ENCODE peak calls at places on chromosomes 13 and 19, in six cellular contexts. S is IMR-90, O is mesendoderm, Z is neuronal stem cell, X is H1, K is trophoblast cell. U is an unnamed sample.

GRCh38 chr13:25153736-25154135 is 18.4 kb downstream of the AMER2 start:
- DNase-seq in O (no peak), Z (no peak), S (no peak), K (no peak), X (no peak), U (no peak)

GRCh38 chr13:44298314-44298713 is 75.3 kb upstream of the SERP2 start:
- DNase-seq in X (no peak), O (no peak), Z (no peak), S (peak; percentile 35), K (peak; percentile 59), U (no peak)

GRCh38 chr19:45568732-45569131 is 15.9 kb downstream of the OPA3 start:
- DNase-seq in X (no peak), K (no peak), Z (no peak), S (peak; percentile 67), O (no peak), U (peak; percentile 61)

GRCh38 chr13:80359459-80360297 is 18.8 kb upstream of the SPRY2 start:
- DNase-seq in O (peak; percentile 96), Z (peak; percentile 95), S (no peak), X (peak; percentile 78), K (no peak), U (peak; percentile 48)

GRCh38 chr19:45215391-45216191 is 29.6 kb downstream of the EXOC3L2 start:
- DNase-seq in S (no peak), Z (no peak), X (no peak), K (no peak), O (peak; percentile 62), U (no peak)

GRCh38 chr13:67557118-67557517 is 327.0 kb upstream of the PCDH9 start:
- DNase-seq in X (no peak), K (no peak), Z (no peak), O (no peak), S (no peak), U (no peak)

GRCh38 chr19:45670670-45671453 is 2.8 kb downstream of the GIPR start:
- DNase-seq in O (peak; percentile 95), S (peak; percentile 72), K (peak; percentile 90), X (peak; percentile 93), Z (peak; percentile 76), U (peak; percentile 88)

GRCh38 chr19:45528744-45529453 is 21.6 kb downstream of the VASP start:
- DNase-seq in S (no peak), X (peak; percentile 87), O (peak; percentile 95), K (peak; percentile 71), Z (no peak), U (no peak)

GRCh38 chr19:41699968-41700323 is 8.5 kb upstream of the CEACAM5 start:
- DNase-seq in S (no peak), Z (no peak), X (no peak), K (no peak), O (no peak), U (no peak)

GRCh38 chr19:21680679-21681078 is 86.7 kb downstream of the ZNF100 start:
- DNase-seq in K (no peak), X (no peak), Z (no peak), S (no peak), O (no peak), U (no peak)

GRCh38 chr19:44212865-44213346 is 574 bp downstream of the ZNF227 start:
- DNase-seq in K (peak; percentile 10), S (peak; percentile 55), Z (no peak), O (peak; percentile 47), X (no peak), U (peak; percentile 65)

GRCh38 chr19:47848871-47849473 is 10.1 kb upstream of the TPRX2 start:
- DNase-seq in X (peak; percentile 62), O (peak; percentile 90), Z (peak; percentile 80), K (peak; percentile 22), S (no peak), U (peak; percentile 22)

GRCh38 chr19:35408284-35409171 is 37.7 kb downstream of the GPR42 start:
- DNase-seq in S (no peak), X (no peak), O (no peak), Z (no peak), K (no peak), U (no peak)

GRCh38 chr19:798415-799075 is 1.3 kb downstream of the PTBP1 start:
- DNase-seq in X (no peak), Z (no peak), K (peak; percentile 28), O (no peak), S (no peak), U (no peak)

GRCh38 chr13:28347456-28348371 is 147.2 kb downstream of the FLT1 start:
- DNase-seq in K (no peak), Z (no peak), X (no peak), S (no peak), O (peak; percentile 69), U (no peak)

GRCh38 chr19:2702170-2703076 is at the start of gene GNG7:
- DNase-seq in X (no peak), O (peak; percentile 93), K (peak; percentile 72), S (peak; percentile 61), Z (peak; percentile 92), U (peak; percentile 78)

GRCh38 chr13:42654212-42654611 is 80.3 kb downstream of the TNFSF11 start:
- DNase-seq in Z (no peak), X (no peak), K (no peak), O (no peak), S (no peak), U (no peak)

GRCh38 chr13:76745246-76746200 is 140.7 kb downstream of the KCTD12 start:
- DNase-seq in X (no peak), O (no peak), Z (no peak), S (no peak), K (peak; percentile 4), U (peak; percentile 18)

GRCh38 chr13:114334305-114335053 is 20.2 kb downstream of the CHAMP1 start:
- DNase-seq in Z (no peak), X (no peak), O (no peak), S (no peak), K (no peak), U (no peak)

GRCh38 chr13:29577135-29578051 is 18.1 kb downstream of the SLC7A1 start:
- DNase-seq in K (no peak), X (no peak), O (no peak), Z (no peak), S (peak; percentile 38), U (no peak)

GRCh38 chr19:4639531-4640246 is 373 bp downstream of the TNFAIP8L1 start:
- DNase-seq in X (no peak), S (no peak), O (no peak), K (peak; percentile 23), Z (no peak), U (no peak)

GRCh38 chr13:111908391-111908790 is 158.6 kb upstream of the SOX1 start:
- DNase-seq in S (no peak), O (no peak), K (no peak), Z (no peak), X (no peak), U (no peak)

GRCh38 chr19:39970424-39970673 is 616 bp upstream of the PSMC4 start:
- DNase-seq in Z (no peak), X (no peak), K (no peak), S (no peak), O (no peak), U (no peak)

GRCh38 chr19:39971380-39971841 is 446 bp downstream of the PSMC4 start:
- DNase-seq in S (no peak), X (no peak), Z (no peak), O (peak; percentile 14), K (peak; percentile 14), U (peak; percentile 14)

GRCh38 chr19:39969681-39970423 is 1.1 kb upstream of the PSMC4 start:
- DNase-seq in Z (no peak), X (no peak), S (no peak), O (no peak), K (no peak), U (no peak)

GRCh38 chr19:39969266-39969665 is 1.7 kb upstream of the PSMC4 start:
- DNase-seq in O (no peak), S (peak; percentile 35), X (no peak), Z (no peak), K (no peak), U (peak; percentile 20)

GRCh38 chr19:39970674-39971379 is at the start of gene PSMC4:
- DNase-seq in Z (peak; percentile 96), X (peak; percentile 97), S (peak; percentile 99), K (peak; percentile 99), O (peak; percentile 100), U (peak; percentile 99)
- H3K18ac ChIP-seq in Z (peak within 1 kb of the TSS; percentile 84), X (no peak within 1 kb of the TSS), S (peak within 1 kb of the TSS; percentile 18), K (peak within 1 kb of the TSS; percentile 62), O (peak within 1 kb of the TSS; percentile 78), U (peak within 1 kb of the TSS; percentile 85)

DNA sequence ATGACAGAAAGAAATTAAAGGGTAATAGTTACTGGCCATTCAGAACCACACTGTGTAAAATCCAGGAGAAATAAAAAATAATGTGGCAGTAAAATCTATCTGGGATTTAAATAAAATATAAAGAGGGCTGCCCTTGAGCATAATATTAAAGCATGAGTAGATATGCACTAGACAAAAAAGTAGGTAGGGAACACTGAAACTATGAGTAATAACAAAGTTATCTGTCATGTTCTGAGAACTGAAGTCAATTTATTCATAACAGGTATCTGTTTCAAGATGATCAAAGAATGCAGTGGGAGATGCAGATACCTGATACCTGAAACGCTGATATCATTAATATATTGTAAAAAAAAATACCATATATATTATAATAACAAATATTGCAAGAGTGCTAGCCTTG is 1672.0 kb downstream of the SLITRK5 start:
- DNase-seq in Z (no peak), X (no peak), K (no peak), O (no peak), S (no peak), U (no peak)
- H3K4me3 ChIP-seq in Z (no peak overlapping the region), X (no peak overlapping the region), K (no peak overlapping the region), O (no peak overlapping the region), S (no peak overlapping the region), U (no peak overlapping the region)

DNA sequence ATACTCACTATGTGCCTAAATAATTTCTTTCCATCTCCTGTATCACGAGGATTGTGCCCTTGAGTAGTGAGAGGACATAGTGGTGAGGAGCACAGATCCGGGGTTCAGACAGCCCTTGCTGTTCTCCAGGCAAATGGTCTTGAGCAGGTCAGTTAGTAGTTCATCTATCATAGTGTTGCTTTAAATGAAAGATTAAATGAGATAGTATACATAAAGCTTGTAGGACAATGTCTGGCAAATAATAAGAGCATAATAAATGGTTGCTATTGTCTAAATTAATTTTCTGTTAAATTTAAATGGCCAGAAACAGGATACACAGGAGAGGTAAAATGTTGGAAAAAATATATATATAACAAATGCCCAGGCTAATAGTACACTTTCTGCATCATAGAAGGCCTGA is 23.4 kb downstream of the FAM124A start:
- DNase-seq in O (no peak), S (no peak), K (no peak), X (no peak), Z (no peak), U (no peak)
- H3K18ac ChIP-seq in O (no peak overlapping the region), S (no peak overlapping the region), K (no peak overlapping the region), X (no peak overlapping the region), Z (no peak overlapping the region), U (no peak overlapping the region)

DNA sequence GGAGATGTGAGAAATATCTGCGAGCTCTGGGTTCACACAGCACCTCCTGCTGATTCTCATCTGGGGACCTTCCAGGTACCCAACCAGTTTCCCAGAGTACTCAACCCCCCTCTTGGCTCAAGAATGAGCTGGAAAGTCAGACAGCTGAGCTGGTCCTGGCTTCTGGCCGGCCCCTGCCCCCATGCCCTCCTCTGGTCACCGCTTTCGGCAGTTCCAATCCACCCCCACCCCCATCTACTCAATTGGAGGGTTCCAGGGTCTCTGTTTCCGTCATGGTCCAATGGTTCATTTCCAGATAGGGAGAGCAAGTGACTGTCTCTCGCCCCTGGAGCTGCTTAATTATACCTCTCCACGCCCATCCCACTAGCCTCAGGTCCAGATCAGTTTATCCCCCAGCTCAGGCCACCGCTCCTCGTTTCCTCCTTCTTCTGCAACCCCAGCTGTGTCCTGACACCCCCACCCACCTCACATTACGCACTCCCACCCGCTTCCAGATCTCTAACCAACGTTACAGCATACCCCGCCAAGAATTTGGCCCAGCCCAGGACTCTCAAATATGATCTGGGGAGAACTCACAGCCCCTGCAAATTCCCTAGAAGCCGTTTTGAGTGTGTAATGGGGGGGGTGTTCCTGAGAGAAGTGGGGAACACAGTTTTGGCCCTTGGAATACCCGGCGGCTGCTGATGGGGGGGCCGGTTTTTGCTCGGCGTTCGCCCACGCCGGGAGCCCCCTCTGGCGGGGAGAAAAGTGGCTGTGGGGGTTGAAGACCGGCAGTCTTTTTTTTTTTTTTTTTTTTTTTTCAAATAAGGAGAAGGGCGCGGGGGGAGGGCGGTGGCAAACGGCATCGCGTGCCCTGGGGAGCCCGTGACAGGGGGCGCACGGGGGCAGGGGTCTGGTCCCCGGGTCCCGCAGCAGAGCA is 1.8 kb upstream of the PDE4A start:
- DNase-seq in O (peak; percentile 68), Z (peak; percentile 62), S (no peak), K (no peak), X (no peak), U (no peak)
- H3K4me3 ChIP-seq in O (no peak overlapping the region), Z (no peak overlapping the region), S (no peak overlapping the region), K (no peak overlapping the region), X (peak overlapping the region; percentile 37), U (no peak overlapping the region)

U was measured in mesenchymal stem cell.